ENCODE peak calls at places on chromosomes 3 and 15, in eight cellular contexts. H is mesenchymal stem cell, O is GM23248, D is SJSA1, V is tibial nerve, Q is fibroblast of lung, U is Peyer's patch, X is mammary epithelial cell. J is an unnamed sample.

GRCh38 chr3:33732394-33732793 is 14.3 kb upstream of the CLASP2 start:
- DNase-seq in H (no peak), D (no peak), V (no peak), U (no peak), Q (no peak), O (no peak), X (no peak), J (no peak)

GRCh38 chr3:98917608-98918007 is 16.1 kb upstream of the DCBLD2 start:
- DNase-seq in H (no peak), Q (no peak), D (no peak), O (no peak), X (no peak), V (no peak), U (no peak), J (no peak)

GRCh38 chr15:89656116-89656815 is 999 bp upstream of the KIF7 start:
- DNase-seq in D (no peak), U (peak; percentile 10), Q (no peak), O (peak; percentile 75), H (peak; percentile 23), V (no peak), X (peak; percentile 17), J (peak; percentile 57)

GRCh38 chr15:71273731-71274447 is 158.6 kb downstream of the THSD4 start:
- DNase-seq in H (no peak), V (no peak), Q (no peak), U (no peak), X (no peak), D (no peak), O (peak; percentile 16), J (no peak)

GRCh38 chr3:50264389-50264963 is 4.5 kb upstream of the SEMA3B start:
- DNase-seq in H (peak; percentile 93), V (peak; percentile 54), X (no peak), Q (peak; percentile 93), D (peak; percentile 92), U (peak; percentile 66), O (peak; percentile 83), J (peak; percentile 93)

GRCh38 chr3:190004656-190005055 is 116.0 kb downstream of the P3H2 start:
- DNase-seq in X (no peak), U (no peak), D (no peak), Q (no peak), V (no peak), O (no peak), H (no peak), J (no peak)

GRCh38 chr3:50568947-50569749 is at the start of gene HEMK1:
- DNase-seq in U (peak; percentile 99), O (peak; percentile 100), X (peak; percentile 89), D (peak; percentile 96), Q (peak; percentile 95), H (peak; percentile 95), V (peak; percentile 96), J (peak; percentile 93)

GRCh38 chr15:40927497-40928346 is 1.4 kb upstream of the DLL4 start:
- DNase-seq in Q (no peak), U (no peak), O (peak; percentile 24), H (no peak), X (no peak), D (no peak), V (no peak), J (no peak)

GRCh38 chr15:25171856-25172687 is 217.3 kb downstream of the SNRPN start:
- DNase-seq in V (no peak), O (no peak), D (no peak), X (no peak), Q (no peak), H (no peak), U (peak; percentile 29), J (no peak)

GRCh38 chr3:188230962-188231361 is 77.0 kb downstream of the LPP start:
- DNase-seq in Q (no peak), U (no peak), H (peak; percentile 75), O (peak; percentile 84), V (no peak), D (no peak), X (peak; percentile 75), J (peak; percentile 70)

GRCh38 chr3:112394008-112394616 is 61.2 kb downstream of the CD200 start:
- DNase-seq in D (peak; percentile 44), O (peak; percentile 14), Q (peak; percentile 74), U (no peak), H (no peak), V (no peak), X (no peak), J (no peak)

GRCh38 chr3:131216801-131217200 is 164.8 kb upstream of the NUDT16 start:
- DNase-seq in D (peak; percentile 82), U (peak; percentile 54), Q (peak; percentile 74), V (no peak), X (peak; percentile 66), H (peak; percentile 72), O (peak; percentile 85), J (peak; percentile 58)

GRCh38 chr3:128490650-128491070 is 2.3 kb downstream of the GATA2 start:
- DNase-seq in H (no peak), U (no peak), D (no peak), O (no peak), X (no peak), V (no peak), Q (no peak), J (no peak)

GRCh38 chr3:128493221-128494151 is 485 bp upstream of the GATA2 start:
- DNase-seq in V (no peak), U (peak; percentile 43), Q (no peak), O (peak; percentile 38), X (no peak), H (no peak), D (no peak), J (no peak)

GRCh38 chr3:128492353-128493220 is at the start of gene GATA2:
- DNase-seq in X (no peak), O (peak; percentile 59), H (no peak), Q (no peak), V (no peak), U (peak; percentile 43), D (no peak), J (no peak)

GRCh38 chr3:128491071-128491899 is 1.7 kb downstream of the GATA2 start:
- DNase-seq in Q (no peak), D (no peak), X (no peak), V (no peak), U (peak; percentile 38), H (no peak), O (peak; percentile 35), J (no peak)

GRCh38 chr3:128491900-128492352 is 1.1 kb downstream of the GATA2 start:
- DNase-seq in Q (peak; percentile 40), D (no peak), V (no peak), H (peak; percentile 58), U (peak; percentile 25), O (no peak), X (peak; percentile 17), J (no peak)
- H3K4me3 ChIP-seq in Q (no peak overlapping the region), D (no peak overlapping the region), V (no peak overlapping the region), H (no peak overlapping the region), U (no peak overlapping the region), O (peak overlapping the region; percentile 90), X (no peak overlapping the region), J (no peak overlapping the region)

GRCh38 chr15:79105141-79105540 is 14.6 kb upstream of the RASGRF1 start:
- DNase-seq in Q (no peak), U (no peak), X (no peak), V (no peak), O (no peak), H (no peak), D (no peak), J (no peak)
- H3K27me3 ChIP-seq in Q (no peaks in the 10 kb centered on the region), U (no peaks in the 10 kb centered on the region), X (no peaks in the 10 kb centered on the region), V (no peaks in the 10 kb centered on the region), O (no peaks in the 10 kb centered on the region), H (peaks cover 58% of the 10 kb centered on the region), D (peaks cover 6% of the 10 kb centered on the region), J (peaks cover 55% of the 10 kb centered on the region)

DNA sequence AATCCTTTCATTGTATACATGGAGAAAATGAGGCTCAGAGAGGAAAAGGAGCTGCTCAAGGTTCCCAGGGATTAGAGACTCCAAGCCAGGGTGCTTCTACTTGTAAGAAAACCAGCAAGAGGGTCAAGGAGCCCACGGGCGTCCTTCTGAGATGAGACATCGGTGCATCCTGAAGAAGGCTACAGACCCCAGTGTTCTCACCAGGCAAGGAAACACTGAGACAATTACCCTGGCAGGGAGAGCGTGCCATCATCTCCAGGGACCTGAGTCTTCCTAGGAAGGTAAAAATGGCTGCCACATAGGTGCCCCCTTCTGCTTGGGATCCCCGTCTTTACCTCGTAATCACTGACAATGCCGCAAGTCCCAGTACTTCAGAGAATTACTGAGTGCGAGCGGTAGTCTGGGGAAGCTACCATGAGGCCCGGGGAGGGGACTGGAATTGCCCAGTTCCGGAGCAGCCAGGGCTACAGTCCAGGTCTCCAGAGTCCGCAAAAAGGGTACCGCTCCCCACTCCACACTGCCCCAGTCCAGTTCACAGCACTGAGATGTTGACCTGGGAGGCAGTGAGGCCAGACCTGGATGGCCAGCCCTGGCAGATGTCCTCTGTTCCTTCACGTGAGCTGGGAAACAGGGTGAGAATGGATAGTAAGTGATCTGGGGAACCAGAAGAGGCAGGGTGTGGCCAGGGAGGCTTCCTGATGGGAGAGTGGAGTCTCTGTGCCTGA is 164.7 kb upstream of the SMAD3 start:
- DNase-seq in X (no peak), H (no peak), D (no peak), V (no peak), Q (no peak), O (no peak), U (peak; percentile 26), J (no peak)
- H3K9me3 ChIP-seq in X (no peaks in the 10 kb centered on the region), H (peaks cover 1% of the 10 kb centered on the region), D (no peaks in the 10 kb centered on the region), V (no peaks in the 10 kb centered on the region), Q (no peaks in the 10 kb centered on the region), O (no peaks in the 10 kb centered on the region), U (no peaks in the 10 kb centered on the region), J (peaks cover 1% of the 10 kb centered on the region)

GRCh38 chr15:75366163-75366562 is 2.2 kb downstream of the MAN2C1 start:
- DNase-seq in H (no peak), V (no peak), D (no peak), O (no peak), U (no peak), X (no peak), Q (no peak), J (no peak)
- H3K4me3 ChIP-seq in H (no peak overlapping the region), V (no peak overlapping the region), D (no peak overlapping the region), O (no peak overlapping the region), U (no peak overlapping the region), X (no peak overlapping the region), Q (no peak overlapping the region), J (no peak overlapping the region)

GRCh38 chr3:45960289-45960688 is 17.0 kb downstream of the CXCR6 start:
- DNase-seq in O (no peak), Q (no peak), D (no peak), V (no peak), U (no peak), X (no peak), H (no peak), J (no peak)
- H3K27me3 ChIP-seq in O (no peaks in the 10 kb centered on the region), Q (no peaks in the 10 kb centered on the region), D (no peaks in the 10 kb centered on the region), V (no peaks in the 10 kb centered on the region), U (no peaks in the 10 kb centered on the region), X (no peaks in the 10 kb centered on the region), H (no peaks in the 10 kb centered on the region), J (no peaks in the 10 kb centered on the region)

J was measured in MG63.